ENCODE peak calls at places on chromosomes 13 and 19, in eight cellular contexts. A is PC-3, Y is HCT116, F is GM23338, L is neural progenitor cell, O is hepatocyte, S is OCI-LY7, B is MM.1S. X is an unnamed sample.
A peak's percentile ranks its signal among the peaks of the same experiment; 100 is the strongest.

GRCh38 chr13:33590936-33591335 is 227.0 kb upstream of the RFC3 start:
- DNase-seq in Y (no peak), B (no peak), S (no peak), O (no peak), L (no peak), A (no peak), F (no peak), X (no peak)

GRCh38 chr13:113649212-113649611 is 8.8 kb downstream of the ATP4B start:
- DNase-seq in O (no peak), B (no peak), Y (no peak), F (peak; percentile 49), A (no peak), L (no peak), S (no peak), X (no peak)

GRCh38 chr19:15200575-15201364 is at the start of gene NOTCH3:
- DNase-seq in F (peak; percentile 79), A (peak; percentile 28), B (no peak), L (peak; percentile 89), O (peak; percentile 74), Y (no peak), S (no peak), X (peak; percentile 70)

GRCh38 chr13:103133551-103133950 is 67.3 kb upstream of the SLC10A2 start:
- DNase-seq in A (no peak), Y (no peak), L (no peak), O (no peak), B (no peak), F (no peak), S (no peak), X (peak; percentile 1)

GRCh38 chr13:37495046-37495445 is 103.5 kb downstream of the POSTN start:
- DNase-seq in O (no peak), L (no peak), Y (no peak), F (no peak), S (no peak), B (no peak), A (peak; percentile 64), X (peak; percentile 65)

GRCh38 chr13:72763411-72763810 is 18.3 kb downstream of the DIS3 start:
- DNase-seq in Y (no peak), B (no peak), O (no peak), L (no peak), A (no peak), S (no peak), F (no peak), X (peak; percentile 8)

GRCh38 chr19:18967358-18968146 is 26.5 kb upstream of the HOMER3 start:
- DNase-seq in Y (no peak), F (peak; percentile 17), O (peak; percentile 34), S (no peak), L (no peak), A (peak; percentile 77), B (no peak), X (peak; percentile 85)

GRCh38 chr19:16249826-16250434 is 52.2 kb downstream of the AP1M1 start:
- DNase-seq in O (no peak), S (no peak), L (no peak), Y (no peak), B (no peak), F (no peak), A (no peak), X (peak; percentile 50)

GRCh38 chr13:112716461-112716820 is 26.6 kb downstream of the ATP11A start:
- DNase-seq in L (no peak), A (no peak), S (no peak), O (no peak), F (no peak), B (no peak), Y (no peak), X (no peak)

GRCh38 chr19:6707658-6708018 is 12.8 kb downstream of the C3 start:
- DNase-seq in S (no peak), B (no peak), F (no peak), O (no peak), Y (no peak), L (no peak), A (no peak), X (no peak)

GRCh38 chr13:72383646-72384045 is 343.8 kb downstream of the MZT1 start:
- DNase-seq in B (no peak), O (no peak), A (no peak), S (no peak), F (no peak), L (no peak), Y (no peak), X (no peak)

GRCh38 chr19:53130506-53130905 is 2.2 kb downstream of the ZNF415 start:
- DNase-seq in A (no peak), Y (no peak), O (peak; percentile 15), S (no peak), B (no peak), L (peak; percentile 49), F (peak; percentile 20), X (peak; percentile 13)

GRCh38 chr19:49335071-49335783 is at the start of gene CD37:
- DNase-seq in L (no peak), B (no peak), A (no peak), F (no peak), Y (no peak), S (peak; percentile 82), O (no peak), X (no peak)
- H2AFZ ChIP-seq in L (no peak within 1 kb of the TSS), B (peak within 1 kb of the TSS; percentile 86), A (no peak within 1 kb of the TSS), F (no peak within 1 kb of the TSS), Y (no peak within 1 kb of the TSS), S (no peak within 1 kb of the TSS), O (no peak within 1 kb of the TSS), X (no peak within 1 kb of the TSS)

DNA sequence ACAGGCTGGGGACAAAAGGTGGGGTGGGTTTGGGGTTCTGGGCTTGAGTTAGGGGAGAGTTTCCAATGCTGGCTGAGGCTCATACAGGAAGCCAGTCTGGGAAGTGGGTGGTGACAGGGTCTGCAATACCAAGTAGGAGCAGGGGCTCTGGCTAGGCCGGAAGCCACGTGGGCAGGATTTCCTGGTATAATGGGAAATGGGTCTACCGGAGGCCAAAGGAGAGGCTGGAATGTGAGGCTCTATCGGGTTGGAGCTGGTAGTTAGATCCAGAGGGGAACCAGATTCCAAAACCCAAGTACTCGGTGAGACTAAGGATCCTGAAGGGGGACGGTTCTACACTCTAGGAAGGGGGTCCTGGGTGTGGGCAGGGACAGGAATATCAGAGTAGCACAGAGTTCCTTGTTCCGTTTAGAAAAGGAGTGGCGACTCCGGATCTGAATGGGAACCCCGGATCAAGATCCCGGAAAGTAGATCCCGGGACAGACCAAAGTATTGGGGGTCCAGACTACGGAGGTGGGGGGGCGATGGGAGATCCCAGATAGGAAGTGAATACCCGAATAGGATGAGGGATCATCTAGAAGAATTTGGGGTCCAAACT is 802 bp downstream of the CDC37 start:
- DNase-seq in O (peak; percentile 47), F (peak; percentile 34), S (peak; percentile 41), A (peak; percentile 58), L (peak; percentile 39), Y (no peak), B (no peak), X (peak; percentile 69)
- TF ChIP-seq EZH2phosphoT487 in O (no peak), F (no peak), S (no peak), A (no peak), L (no peak), Y (no peak), B (no peak), X (no peak)

GRCh38 chr13:84902243-84902642 is 897.0 kb downstream of the SLITRK6 start:
- DNase-seq in S (peak; percentile 83), O (no peak), B (no peak), L (no peak), A (no peak), Y (no peak), F (no peak), X (no peak)
- H2AFZ ChIP-seq in S (peak overlapping the region; percentile 98), O (no peak overlapping the region), B (no peak overlapping the region), L (no peak overlapping the region), A (no peak overlapping the region), Y (no peak overlapping the region), F (no peak overlapping the region), X (no peak overlapping the region)

GRCh38 chr19:10431943-10432735 is 11.8 kb downstream of the PDE4A start:
- DNase-seq in F (peak; percentile 60), L (peak; percentile 73), Y (no peak), A (peak; percentile 42), O (peak; percentile 55), B (no peak), S (no peak), X (peak; percentile 80)
- TF ChIP-seq EZH2phosphoT487 in F (no peak), L (no peak), Y (no peak), A (no peak), O (no peak), B (no peak), S (no peak), X (no peak)

DNA sequence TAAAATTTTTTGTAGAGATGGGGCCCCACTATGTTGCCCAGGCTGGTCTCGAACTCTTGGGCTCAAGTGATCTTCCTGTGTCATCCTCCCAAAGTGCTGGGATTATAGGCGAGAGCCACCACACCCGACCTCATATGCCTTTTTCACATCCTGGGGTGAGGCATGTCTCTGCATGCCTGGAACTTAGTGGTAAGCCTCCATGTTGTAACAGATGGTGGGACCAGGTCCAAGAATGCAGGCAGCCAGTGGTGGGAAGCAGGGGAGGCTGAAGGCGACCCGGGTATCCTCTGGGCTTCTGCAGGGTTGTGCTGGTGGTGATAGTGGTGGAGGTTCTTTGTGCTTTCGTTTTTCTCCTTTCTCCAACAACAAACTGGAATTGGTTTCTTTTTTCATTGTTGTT is 30.1 kb upstream of the CCDC124 start:
- DNase-seq in B (no peak), L (no peak), Y (no peak), F (no peak), S (no peak), A (no peak), O (no peak), X (peak; percentile 43)
- H2AFZ ChIP-seq in B (no peak overlapping the region), L (no peak overlapping the region), Y (no peak overlapping the region), F (peak overlapping the region; percentile 28), S (no peak overlapping the region), A (no peak overlapping the region), O (no peak overlapping the region), X (no peak overlapping the region)

GRCh38 chr19:1157931-1158884 is 15.9 kb downstream of the SBNO2 start:
- DNase-seq in Y (no peak), A (no peak), L (no peak), B (no peak), S (no peak), F (no peak), O (no peak), X (no peak)

GRCh38 chr19:1154731-1155351 is 19.2 kb downstream of the SBNO2 start:
- DNase-seq in L (no peak), S (no peak), A (no peak), B (no peak), Y (no peak), O (peak; percentile 86), F (no peak), X (peak; percentile 98)

GRCh38 chr19:1156830-1157615 is 17.0 kb downstream of the SBNO2 start:
- DNase-seq in L (no peak), F (no peak), B (no peak), O (no peak), A (no peak), Y (no peak), S (no peak), X (no peak)

GRCh38 chr19:1155352-1156304 is 18.4 kb downstream of the SBNO2 start:
- DNase-seq in L (no peak), B (no peak), Y (no peak), F (no peak), A (no peak), O (no peak), S (no peak), X (peak; percentile 65)

DNA sequence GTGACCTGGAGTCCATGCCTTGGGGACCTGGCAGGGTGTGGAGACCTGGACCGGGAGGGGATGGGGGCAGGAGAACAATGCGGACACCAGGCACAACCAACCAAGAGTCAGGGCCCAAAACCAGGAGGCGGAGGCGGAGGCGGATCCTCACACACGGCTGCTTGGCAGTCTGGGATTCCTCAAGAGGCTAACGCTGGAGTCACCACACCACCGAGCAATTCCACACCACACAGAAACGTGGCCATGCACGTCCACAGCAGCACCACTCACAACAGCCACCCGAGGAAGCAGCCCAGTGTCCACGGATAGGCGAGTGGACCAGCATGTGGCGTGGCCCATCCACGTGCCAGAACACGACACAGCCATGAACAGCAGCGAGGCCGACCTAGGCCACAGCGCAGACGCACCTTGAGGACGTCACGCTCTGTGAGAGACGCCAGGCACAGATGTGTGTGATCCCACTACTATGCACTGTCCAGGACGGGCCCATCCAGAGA is 17.7 kb downstream of the SBNO2 start:
- DNase-seq in O (no peak), F (no peak), A (no peak), S (no peak), Y (no peak), L (no peak), B (no peak), X (peak; percentile 80)
- TF ChIP-seq EZH2phosphoT487 in O (no peak), F (no peak), A (no peak), S (no peak), Y (no peak), L (no peak), B (no peak), X (no peak)